ENCODE peak calls at places on chromosomes 16 and 17, in nine cellular contexts. One of them, this sample, is unnamed.

GRCh38 chr16:22220714-22221113 is 14.6 kb downstream of the EEF2K start:
- DNase-seq in cardiac fibroblast: no peak
- DNase-seq in Panc1: no peak
- DNase-seq in HFFc6: no peak
- DNase-seq in mesothelial cell of epicardium: no peak
- DNase-seq in NB4: no peak
- DNase-seq in tibial nerve: no peak
- DNase-seq in BJ: no peak
- DNase-seq in GM12865: no peak
- DNase-seq in this sample: no peak

GRCh38 chr16:87465306-87465705 is 27.5 kb downstream of the ZCCHC14 start:
- DNase-seq in cardiac fibroblast: peak; percentile 87
- DNase-seq in Panc1: no peak
- DNase-seq in HFFc6: peak; percentile 74
- DNase-seq in mesothelial cell of epicardium: no peak
- DNase-seq in NB4: peak; percentile 83
- DNase-seq in tibial nerve: peak; percentile 79
- DNase-seq in BJ: peak; percentile 51
- DNase-seq in GM12865: no peak
- DNase-seq in this sample: no peak

GRCh38 chr16:20181386-20181785 is 107.7 kb upstream of the GPR139 start:
- DNase-seq in cardiac fibroblast: no peak
- DNase-seq in Panc1: no peak
- DNase-seq in HFFc6: no peak
- DNase-seq in mesothelial cell of epicardium: no peak
- DNase-seq in NB4: no peak
- DNase-seq in tibial nerve: no peak
- DNase-seq in BJ: no peak
- DNase-seq in GM12865: no peak
- DNase-seq in this sample: peak; percentile 23

GRCh38 chr16:87701505-87701921 is 64.3 kb downstream of the KLHDC4 start:
- DNase-seq in cardiac fibroblast: no peak
- DNase-seq in Panc1: no peak
- DNase-seq in HFFc6: no peak
- DNase-seq in mesothelial cell of epicardium: no peak
- DNase-seq in NB4: peak; percentile 42
- DNase-seq in tibial nerve: no peak
- DNase-seq in BJ: no peak
- DNase-seq in GM12865: no peak
- DNase-seq in this sample: no peak

GRCh38 chr16:51538707-51539604 is 387.9 kb upstream of the SALL1 start:
- DNase-seq in cardiac fibroblast: peak; percentile 89
- DNase-seq in Panc1: peak; percentile 78
- DNase-seq in HFFc6: peak; percentile 89
- DNase-seq in mesothelial cell of epicardium: no peak
- DNase-seq in NB4: peak; percentile 90
- DNase-seq in tibial nerve: no peak
- DNase-seq in BJ: peak; percentile 64
- DNase-seq in GM12865: no peak
- DNase-seq in this sample: no peak

GRCh38 chr17:30570596-30571265 is 93.5 kb downstream of the GOSR1 start:
- DNase-seq in cardiac fibroblast: no peak
- DNase-seq in Panc1: no peak
- DNase-seq in HFFc6: no peak
- DNase-seq in mesothelial cell of epicardium: no peak
- DNase-seq in NB4: no peak
- DNase-seq in tibial nerve: no peak
- DNase-seq in BJ: no peak
- DNase-seq in GM12865: no peak
- DNase-seq in this sample: no peak

GRCh38 chr16:27767971-27768591 is 218.1 kb downstream of the KATNIP start:
- DNase-seq in cardiac fibroblast: no peak
- DNase-seq in Panc1: no peak
- DNase-seq in HFFc6: no peak
- DNase-seq in mesothelial cell of epicardium: no peak
- DNase-seq in NB4: no peak
- DNase-seq in tibial nerve: no peak
- DNase-seq in BJ: no peak
- DNase-seq in GM12865: no peak
- DNase-seq in this sample: no peak

GRCh38 chr16:3643095-3643730 is 11.3 kb upstream of the DNASE1 start:
- DNase-seq in cardiac fibroblast: no peak
- DNase-seq in Panc1: no peak
- DNase-seq in HFFc6: no peak
- DNase-seq in mesothelial cell of epicardium: no peak
- DNase-seq in NB4: no peak
- DNase-seq in tibial nerve: no peak
- DNase-seq in BJ: no peak
- DNase-seq in GM12865: no peak
- DNase-seq in this sample: peak; percentile 67

GRCh38 chr16:88017551-88018101 is 66.4 kb downstream of the BANP start:
- DNase-seq in cardiac fibroblast: no peak
- DNase-seq in Panc1: no peak
- DNase-seq in HFFc6: no peak
- DNase-seq in mesothelial cell of epicardium: no peak
- DNase-seq in NB4: no peak
- DNase-seq in tibial nerve: no peak
- DNase-seq in BJ: no peak
- DNase-seq in GM12865: no peak
- DNase-seq in this sample: no peak

GRCh38 chr17:44005865-44006580 is 1.6 kb downstream of the NAGS start:
- DNase-seq in cardiac fibroblast: no peak
- DNase-seq in Panc1: no peak
- DNase-seq in HFFc6: no peak
- DNase-seq in mesothelial cell of epicardium: no peak
- DNase-seq in NB4: peak; percentile 36
- DNase-seq in tibial nerve: no peak
- DNase-seq in BJ: no peak
- DNase-seq in GM12865: no peak
- DNase-seq in this sample: no peak
- TF ChIP-seq CTCF in cardiac fibroblast: peak; percentile 10
- TF ChIP-seq CTCF in Panc1: no peak
- TF ChIP-seq CTCF in HFFc6: peak; percentile 48
- TF ChIP-seq CTCF in mesothelial cell of epicardium: no peak
- TF ChIP-seq CTCF in NB4: no peak
- TF ChIP-seq CTCF in tibial nerve: peak; percentile 10
- TF ChIP-seq CTCF in BJ: peak; percentile 13
- TF ChIP-seq CTCF in GM12865: peak; percentile 13
- TF ChIP-seq CTCF in this sample: peak; percentile 27

GRCh38 chr17:19341211-19341631 is 21.3 kb downstream of the B9D1 start:
- DNase-seq in cardiac fibroblast: no peak
- DNase-seq in Panc1: no peak
- DNase-seq in HFFc6: no peak
- DNase-seq in mesothelial cell of epicardium: no peak
- DNase-seq in NB4: no peak
- DNase-seq in tibial nerve: no peak
- DNase-seq in BJ: no peak
- DNase-seq in GM12865: no peak
- DNase-seq in this sample: no peak
- TF ChIP-seq CTCF in cardiac fibroblast: no peak
- TF ChIP-seq CTCF in Panc1: no peak
- TF ChIP-seq CTCF in HFFc6: no peak
- TF ChIP-seq CTCF in mesothelial cell of epicardium: no peak
- TF ChIP-seq CTCF in NB4: no peak
- TF ChIP-seq CTCF in tibial nerve: no peak
- TF ChIP-seq CTCF in BJ: no peak
- TF ChIP-seq CTCF in GM12865: no peak
- TF ChIP-seq CTCF in this sample: no peak

GRCh38 chr17:5286846-5287245 is 4.8 kb downstream of the RABEP1 start:
- DNase-seq in cardiac fibroblast: no peak
- DNase-seq in Panc1: no peak
- DNase-seq in HFFc6: peak; percentile 16
- DNase-seq in mesothelial cell of epicardium: no peak
- DNase-seq in NB4: no peak
- DNase-seq in tibial nerve: no peak
- DNase-seq in BJ: no peak
- DNase-seq in GM12865: no peak
- DNase-seq in this sample: no peak

GRCh38 chr17:5282639-5283217 is 644 bp downstream of the RABEP1 start:
- DNase-seq in cardiac fibroblast: peak; percentile 31
- DNase-seq in Panc1: no peak
- DNase-seq in HFFc6: peak; percentile 6
- DNase-seq in mesothelial cell of epicardium: no peak
- DNase-seq in NB4: no peak
- DNase-seq in tibial nerve: no peak
- DNase-seq in BJ: no peak
- DNase-seq in GM12865: no peak
- DNase-seq in this sample: no peak

GRCh38 chr17:5283531-5284315 is 1.6 kb downstream of the RABEP1 start:
- DNase-seq in cardiac fibroblast: peak; percentile 12
- DNase-seq in Panc1: no peak
- DNase-seq in HFFc6: peak; percentile 2
- DNase-seq in mesothelial cell of epicardium: no peak
- DNase-seq in NB4: peak; percentile 19
- DNase-seq in tibial nerve: no peak
- DNase-seq in BJ: no peak
- DNase-seq in GM12865: no peak
- DNase-seq in this sample: no peak

DNA sequence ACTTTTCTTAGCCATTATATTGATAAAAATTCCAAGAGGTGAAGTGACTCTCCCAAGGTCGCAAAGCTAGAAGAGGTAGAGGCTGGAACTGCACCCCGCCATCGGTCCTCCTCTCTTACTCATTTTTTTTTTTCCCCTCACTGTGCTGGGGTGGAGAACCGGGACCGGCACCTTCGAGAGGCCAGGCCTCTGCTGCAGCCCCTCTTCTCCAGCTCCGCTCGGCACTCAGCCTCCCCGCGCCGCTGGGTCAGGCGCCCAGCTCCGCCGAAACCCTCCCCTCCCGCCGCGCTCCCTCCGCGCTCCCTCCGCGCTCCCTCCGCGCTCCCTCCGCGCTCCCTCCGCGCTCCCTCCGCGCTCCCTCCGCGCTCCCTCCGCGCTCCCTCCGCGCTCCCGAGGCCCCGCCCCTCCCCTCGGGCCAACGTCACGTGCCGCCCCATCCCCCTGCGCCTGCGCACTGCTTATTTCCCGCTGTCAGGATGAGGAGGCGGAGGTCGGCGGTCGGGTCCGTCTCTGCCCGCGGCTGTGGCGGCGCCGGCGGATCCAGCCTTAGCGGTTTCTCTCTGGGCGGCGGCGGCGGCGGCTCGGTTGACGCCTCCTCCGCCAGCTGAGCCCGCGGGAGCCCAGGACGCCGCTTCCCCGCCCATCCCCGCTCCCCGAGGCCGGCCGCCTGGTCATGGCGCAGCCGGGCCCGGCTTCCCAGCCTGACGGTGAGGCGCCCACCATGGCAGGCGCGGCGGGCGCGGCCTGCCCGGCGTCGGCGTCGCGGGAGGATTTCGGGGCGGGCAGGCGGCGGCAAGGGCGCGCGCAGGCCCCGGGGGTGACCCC is at the start of gene RABEP1:
- DNase-seq in cardiac fibroblast: peak; percentile 89
- DNase-seq in Panc1: no peak
- DNase-seq in HFFc6: peak; percentile 82
- DNase-seq in mesothelial cell of epicardium: peak; percentile 94
- DNase-seq in NB4: peak; percentile 89
- DNase-seq in tibial nerve: peak; percentile 82
- DNase-seq in BJ: no peak
- DNase-seq in GM12865: peak; percentile 97
- DNase-seq in this sample: peak; percentile 98
- TF ChIP-seq CTCF in cardiac fibroblast: peak; percentile 36
- TF ChIP-seq CTCF in Panc1: no peak
- TF ChIP-seq CTCF in HFFc6: peak; percentile 58
- TF ChIP-seq CTCF in mesothelial cell of epicardium: peak; percentile 29
- TF ChIP-seq CTCF in NB4: no peak
- TF ChIP-seq CTCF in tibial nerve: no peak
- TF ChIP-seq CTCF in BJ: peak; percentile 18
- TF ChIP-seq CTCF in GM12865: peak; percentile 15
- TF ChIP-seq CTCF in this sample: peak; percentile 29

GRCh38 chr16:49558451-49558850 is 184.8 kb downstream of the C16orf78 start:
- DNase-seq in cardiac fibroblast: no peak
- DNase-seq in Panc1: no peak
- DNase-seq in HFFc6: no peak
- DNase-seq in mesothelial cell of epicardium: no peak
- DNase-seq in NB4: no peak
- DNase-seq in tibial nerve: no peak
- DNase-seq in BJ: no peak
- DNase-seq in GM12865: no peak
- DNase-seq in this sample: no peak
- TF ChIP-seq CTCF in cardiac fibroblast: no peak
- TF ChIP-seq CTCF in Panc1: no peak
- TF ChIP-seq CTCF in HFFc6: no peak
- TF ChIP-seq CTCF in mesothelial cell of epicardium: no peak
- TF ChIP-seq CTCF in NB4: no peak
- TF ChIP-seq CTCF in tibial nerve: no peak
- TF ChIP-seq CTCF in BJ: no peak
- TF ChIP-seq CTCF in GM12865: no peak
- TF ChIP-seq CTCF in this sample: no peak

GRCh38 chr17:79991924-79992656 is 43.6 kb downstream of the TBC1D16 start:
- DNase-seq in cardiac fibroblast: no peak
- DNase-seq in Panc1: no peak
- DNase-seq in HFFc6: no peak
- DNase-seq in mesothelial cell of epicardium: no peak
- DNase-seq in NB4: no peak
- DNase-seq in tibial nerve: no peak
- DNase-seq in BJ: no peak
- DNase-seq in GM12865: no peak
- DNase-seq in this sample: no peak
- TF ChIP-seq CTCF in cardiac fibroblast: no peak
- TF ChIP-seq CTCF in Panc1: no peak
- TF ChIP-seq CTCF in HFFc6: peak; percentile 69
- TF ChIP-seq CTCF in mesothelial cell of epicardium: no peak
- TF ChIP-seq CTCF in NB4: no peak
- TF ChIP-seq CTCF in tibial nerve: no peak
- TF ChIP-seq CTCF in BJ: no peak
- TF ChIP-seq CTCF in GM12865: no peak
- TF ChIP-seq CTCF in this sample: peak; percentile 38

This sample was measured in osteocyte.